ENCODE peak calls at places on chromosomes 5 and 9, in six cellular contexts. One of them, this sample, is unnamed.

GRCh38 chr9:3446313-3446712 is 79.5 kb downstream of the RFX3 start:
- DNase-seq in AG08396: no peak
- DNase-seq in stimulated activated CD4-positive, alpha-beta T cell treated with anti-CD3 and anti-CD28 coated beads, Interleukin-2, amount 100 ng/mL, for 24 hours: no peak
- DNase-seq in naive B cell: no peak
- DNase-seq in stromal cell of bone marrow: no peak
- DNase-seq in GM12891: no peak
- DNase-seq in this sample: no peak

GRCh38 chr5:172828911-172829431 is 5.1 kb upstream of the ERGIC1 start:
- DNase-seq in stromal cell of bone marrow: peak
- DNase-seq in GM12891: no peak
- DNase-seq in naive B cell: no peak
- DNase-seq in AG08396: no peak
- DNase-seq in stimulated activated CD4-positive, alpha-beta T cell treated with anti-CD3 and anti-CD28 coated beads, Interleukin-2, amount 100 ng/mL, for 24 hours: no peak
- DNase-seq in this sample: no peak

GRCh38 chr9:87292449-87293191 is 205.0 kb upstream of the DAPK1 start:
- DNase-seq in naive B cell: no peak
- DNase-seq in AG08396: no peak
- DNase-seq in stimulated activated CD4-positive, alpha-beta T cell treated with anti-CD3 and anti-CD28 coated beads, Interleukin-2, amount 100 ng/mL, for 24 hours: no peak
- DNase-seq in GM12891: no peak
- DNase-seq in stromal cell of bone marrow: no peak
- DNase-seq in this sample: no peak

GRCh38 chr5:88672644-88673493 is 210.1 kb downstream of the MEF2C start:
- DNase-seq in stimulated activated CD4-positive, alpha-beta T cell treated with anti-CD3 and anti-CD28 coated beads, Interleukin-2, amount 100 ng/mL, for 24 hours: no peak
- DNase-seq in naive B cell: no peak
- DNase-seq in AG08396: no peak
- DNase-seq in GM12891: no peak
- DNase-seq in stromal cell of bone marrow: no peak
- DNase-seq in this sample: no peak

GRCh38 chr5:177366528-177367322 is 9.0 kb downstream of the RGS14 start:
- DNase-seq in AG08396: peak
- DNase-seq in stimulated activated CD4-positive, alpha-beta T cell treated with anti-CD3 and anti-CD28 coated beads, Interleukin-2, amount 100 ng/mL, for 24 hours: no peak
- DNase-seq in naive B cell: no peak
- DNase-seq in GM12891: no peak
- DNase-seq in stromal cell of bone marrow: no peak
- DNase-seq in this sample: no peak

GRCh38 chr9:99103054-99103453 is 1.9 kb upstream of the TGFBR1 start:
- DNase-seq in GM12891: no peak
- DNase-seq in stimulated activated CD4-positive, alpha-beta T cell treated with anti-CD3 and anti-CD28 coated beads, Interleukin-2, amount 100 ng/mL, for 24 hours: no peak
- DNase-seq in AG08396: no peak
- DNase-seq in stromal cell of bone marrow: no peak
- DNase-seq in naive B cell: no peak
- DNase-seq in this sample: no peak

GRCh38 chr5:133523013-133523658 is 89.2 kb downstream of the FSTL4 start:
- DNase-seq in naive B cell: no peak
- DNase-seq in GM12891: no peak
- DNase-seq in stimulated activated CD4-positive, alpha-beta T cell treated with anti-CD3 and anti-CD28 coated beads, Interleukin-2, amount 100 ng/mL, for 24 hours: no peak
- DNase-seq in AG08396: no peak
- DNase-seq in stromal cell of bone marrow: no peak
- DNase-seq in this sample: no peak

GRCh38 chr5:34685485-34686197 is 29.5 kb downstream of the RAI14 start:
- DNase-seq in stromal cell of bone marrow: peak
- DNase-seq in AG08396: no peak
- DNase-seq in stimulated activated CD4-positive, alpha-beta T cell treated with anti-CD3 and anti-CD28 coated beads, Interleukin-2, amount 100 ng/mL, for 24 hours: no peak
- DNase-seq in GM12891: no peak
- DNase-seq in naive B cell: no peak
- DNase-seq in this sample: no peak

GRCh38 chr9:125732562-125732961 is 14.6 kb upstream of the PBX3 start:
- DNase-seq in stromal cell of bone marrow: no peak
- DNase-seq in GM12891: no peak
- DNase-seq in naive B cell: no peak
- DNase-seq in stimulated activated CD4-positive, alpha-beta T cell treated with anti-CD3 and anti-CD28 coated beads, Interleukin-2, amount 100 ng/mL, for 24 hours: no peak
- DNase-seq in AG08396: no peak
- DNase-seq in this sample: no peak

GRCh38 chr5:179355976-179356968 is 11.0 kb upstream of the ADAMTS2 start:
- DNase-seq in stimulated activated CD4-positive, alpha-beta T cell treated with anti-CD3 and anti-CD28 coated beads, Interleukin-2, amount 100 ng/mL, for 24 hours: no peak
- DNase-seq in naive B cell: no peak
- DNase-seq in stromal cell of bone marrow: no peak
- DNase-seq in AG08396: no peak
- DNase-seq in GM12891: no peak
- DNase-seq in this sample: no peak

GRCh38 chr9:7094052-7094451 is 336.3 kb downstream of the KDM4C start:
- DNase-seq in GM12891: no peak
- DNase-seq in stimulated activated CD4-positive, alpha-beta T cell treated with anti-CD3 and anti-CD28 coated beads, Interleukin-2, amount 100 ng/mL, for 24 hours: no peak
- DNase-seq in naive B cell: no peak
- DNase-seq in stromal cell of bone marrow: no peak
- DNase-seq in AG08396: no peak
- DNase-seq in this sample: no peak

GRCh38 chr9:113734826-113735225 is 141.3 kb upstream of the ZNF618 start:
- DNase-seq in GM12891: no peak
- DNase-seq in naive B cell: no peak
- DNase-seq in stromal cell of bone marrow: no peak
- DNase-seq in AG08396: no peak
- DNase-seq in stimulated activated CD4-positive, alpha-beta T cell treated with anti-CD3 and anti-CD28 coated beads, Interleukin-2, amount 100 ng/mL, for 24 hours: no peak
- DNase-seq in this sample: no peak

GRCh38 chr9:114484854-114485443 is 20.3 kb downstream of the WHRN start:
- DNase-seq in AG08396: peak
- DNase-seq in GM12891: no peak
- DNase-seq in naive B cell: no peak
- DNase-seq in stimulated activated CD4-positive, alpha-beta T cell treated with anti-CD3 and anti-CD28 coated beads, Interleukin-2, amount 100 ng/mL, for 24 hours: peak
- DNase-seq in stromal cell of bone marrow: peak
- DNase-seq in this sample: peak

GRCh38 chr5:154485850-154486426 is 7.9 kb upstream of the HAND1 start:
- DNase-seq in stimulated activated CD4-positive, alpha-beta T cell treated with anti-CD3 and anti-CD28 coated beads, Interleukin-2, amount 100 ng/mL, for 24 hours: no peak
- DNase-seq in stromal cell of bone marrow: no peak
- DNase-seq in AG08396: no peak
- DNase-seq in naive B cell: no peak
- DNase-seq in GM12891: no peak
- DNase-seq in this sample: no peak

GRCh38 chr5:1041225-1042186 is 32.9 kb downstream of the NKD2 start:
- DNase-seq in GM12891: no peak
- DNase-seq in stimulated activated CD4-positive, alpha-beta T cell treated with anti-CD3 and anti-CD28 coated beads, Interleukin-2, amount 100 ng/mL, for 24 hours: no peak
- DNase-seq in naive B cell: no peak
- DNase-seq in stromal cell of bone marrow: no peak
- DNase-seq in AG08396: no peak
- DNase-seq in this sample: no peak

GRCh38 chr9:96376926-96377874 is 6.3 kb downstream of the SLC35D2 start:
- DNase-seq in stimulated activated CD4-positive, alpha-beta T cell treated with anti-CD3 and anti-CD28 coated beads, Interleukin-2, amount 100 ng/mL, for 24 hours: no peak
- DNase-seq in AG08396: peak
- DNase-seq in stromal cell of bone marrow: no peak
- DNase-seq in naive B cell: no peak
- DNase-seq in GM12891: no peak
- DNase-seq in this sample: no peak

GRCh38 chr5:131530706-131531331 is 104.2 kb downstream of the RAPGEF6 start:
- DNase-seq in AG08396: no peak
- DNase-seq in naive B cell: no peak
- DNase-seq in GM12891: no peak
- DNase-seq in stromal cell of bone marrow: no peak
- DNase-seq in stimulated activated CD4-positive, alpha-beta T cell treated with anti-CD3 and anti-CD28 coated beads, Interleukin-2, amount 100 ng/mL, for 24 hours: no peak
- DNase-seq in this sample: no peak

GRCh38 chr5:66841264-66841663 is 245.1 kb downstream of the MAST4 start:
- DNase-seq in GM12891: no peak
- DNase-seq in AG08396: no peak
- DNase-seq in stromal cell of bone marrow: no peak
- DNase-seq in naive B cell: no peak
- DNase-seq in stimulated activated CD4-positive, alpha-beta T cell treated with anti-CD3 and anti-CD28 coated beads, Interleukin-2, amount 100 ng/mL, for 24 hours: no peak
- DNase-seq in this sample: peak